ENCODE peak calls at places on chromosome 19, in six cellular contexts. W is breast epithelium, C is uterus, F is K562, L is body of pancreas, I is stomach. M is an unnamed sample.
A peak's percentile ranks its signal among the peaks of the same experiment; 100 is the strongest.

GRCh38 chr19:47842941-47843340 is 16.1 kb upstream of the TPRX2 start:
- DNase-seq in W (no peak), C (no peak), F (no peak), L (no peak), I (no peak), M (no peak)

GRCh38 chr19:4878491-4878968 is 11.1 kb upstream of the PLIN3 start:
- DNase-seq in W (peak; percentile 29), C (no peak), F (peak; percentile 12), L (peak; percentile 19), I (no peak), M (no peak)

GRCh38 chr19:3479819-3480215 is 508 bp downstream of the SMIM24 start:
- DNase-seq in W (no peak), C (no peak), F (peak; percentile 85), L (no peak), I (peak; percentile 57), M (peak; percentile 64)

GRCh38 chr19:55069137-55069858 is 6.3 kb upstream of the RDH13 start:
- DNase-seq in W (peak; percentile 70), C (no peak), F (peak; percentile 57), L (peak; percentile 69), I (peak; percentile 81), M (no peak)

GRCh38 chr19:58563034-58563573 is 4.7 kb upstream of the UBE2M start:
- DNase-seq in W (no peak), C (no peak), F (no peak), L (peak; percentile 38), I (peak; percentile 37), M (no peak)

GRCh38 chr19:33134571-33135041 is 2.7 kb downstream of the WDR88 start:
- DNase-seq in W (no peak), C (no peak), F (peak; percentile 30), L (no peak), I (no peak), M (no peak)

GRCh38 chr19:30932854-30933253 is 416.4 kb downstream of the TSHZ3 start:
- DNase-seq in W (no peak), C (no peak), F (no peak), L (no peak), I (no peak), M (no peak)

GRCh38 chr19:35797663-35798062 is 15.0 kb downstream of the PRODH2 start:
- DNase-seq in W (no peak), C (no peak), F (peak; percentile 43), L (no peak), I (no peak), M (peak; percentile 47)

GRCh38 chr19:11138659-11139526 is 16.7 kb downstream of the SPC24 start:
- DNase-seq in W (peak; percentile 62), C (peak; percentile 89), F (peak; percentile 30), L (peak; percentile 51), I (peak; percentile 68), M (no peak)

GRCh38 chr19:30356951-30357579 is 15.1 kb upstream of the ZNF536 start:
- DNase-seq in W (no peak), C (no peak), F (no peak), L (no peak), I (no peak), M (peak; percentile 32)

GRCh38 chr19:11747277-11747676 is 8.5 kb upstream of the ZNF823 start:
- DNase-seq in W (no peak), C (no peak), F (no peak), L (no peak), I (no peak), M (no peak)

GRCh38 chr19:49752701-49753100 is 10.4 kb downstream of the TSKS start:
- DNase-seq in W (no peak), C (no peak), F (no peak), L (no peak), I (no peak), M (no peak)

GRCh38 chr19:3618144-3618810 is 8.3 kb downstream of the CACTIN start:
- DNase-seq in W (no peak), C (peak; percentile 64), F (peak; percentile 90), L (peak; percentile 44), I (peak; percentile 73), M (peak; percentile 46)

GRCh38 chr19:14005381-14006084 is 587 bp downstream of the RFX1 start:
- DNase-seq in W (peak; percentile 93), C (peak; percentile 93), F (peak; percentile 93), L (peak; percentile 93), I (peak; percentile 94), M (peak; percentile 91)

GRCh38 chr19:4534836-4535658 is at the start of gene PLIN5:
- DNase-seq in W (peak; percentile 51), C (peak; percentile 59), F (peak; percentile 100), L (peak; percentile 96), I (peak; percentile 96), M (peak; percentile 89)

GRCh38 chr19:48506138-48506733 is 5.4 kb downstream of the LMTK3 start:
- DNase-seq in W (no peak), C (no peak), F (peak; percentile 57), L (no peak), I (no peak), M (peak; percentile 70)

GRCh38 chr19:58569191-58569942 is 3.8 kb downstream of the MZF1 start:
- DNase-seq in W (no peak), C (peak; percentile 14), F (no peak), L (peak; percentile 1), I (no peak), M (no peak)

GRCh38 chr19:2424686-2425621 is 2.4 kb downstream of the TIMM13 start:
- DNase-seq in W (no peak), C (no peak), F (peak; percentile 29), L (peak; percentile 70), I (peak; percentile 30), M (no peak)

GRCh38 chr19:43807651-43808050 is 5.4 kb upstream of the LYPD5 start:
- DNase-seq in W (no peak), C (no peak), F (no peak), L (no peak), I (no peak), M (no peak)

GRCh38 chr19:42110658-42111057 is 21.6 kb downstream of the POU2F2 start:
- DNase-seq in W (no peak), C (no peak), F (no peak), L (no peak), I (no peak), M (no peak)

GRCh38 chr19:2289714-2290435 is 7.9 kb upstream of the PEAK3 start:
- DNase-seq in W (no peak), C (no peak), F (peak; percentile 53), L (peak; percentile 62), I (peak; percentile 41), M (no peak)

GRCh38 chr19:33434090-33434885 is 60.8 kb downstream of the CEBPG start:
- DNase-seq in W (no peak), C (no peak), F (no peak), L (no peak), I (no peak), M (no peak)

GRCh38 chr19:39406656-39407393 is at the start of gene ZFP36:
- DNase-seq in W (peak; percentile 91), C (peak; percentile 94), F (peak; percentile 75), L (peak; percentile 92), I (peak; percentile 95), M (peak; percentile 87)

GRCh38 chr19:33413868-33414666 is 40.6 kb downstream of the CEBPG start:
- DNase-seq in W (no peak), C (no peak), F (no peak), L (no peak), I (no peak), M (no peak)

GRCh38 chr19:1219786-1220451 is 14.3 kb downstream of the STK11 start:
- DNase-seq in W (no peak), C (no peak), F (no peak), L (no peak), I (no peak), M (no peak)
- TF ChIP-seq POLR2A in W (no peak), C (no peak), F (no peak), L (no peak), I (no peak), M (no peak)

GRCh38 chr19:17834350-17835181 is 13.2 kb downstream of the JAK3 start:
- DNase-seq in W (no peak), C (no peak), F (peak; percentile 44), L (no peak), I (no peak), M (no peak)

GRCh38 chr19:17829855-17830566 is 8.7 kb upstream of the INSL3 start:
- DNase-seq in W (no peak), C (no peak), F (peak; percentile 87), L (no peak), I (no peak), M (no peak)

GRCh38 chr19:17831419-17831888 is 10.1 kb upstream of the INSL3 start:
- DNase-seq in W (no peak), C (no peak), F (no peak), L (no peak), I (no peak), M (no peak)

GRCh38 chr19:17830567-17831418 is 9.5 kb upstream of the INSL3 start:
- DNase-seq in W (no peak), C (peak; percentile 55), F (peak; percentile 100), L (peak; percentile 88), I (peak; percentile 90), M (peak; percentile 52)

DNA sequence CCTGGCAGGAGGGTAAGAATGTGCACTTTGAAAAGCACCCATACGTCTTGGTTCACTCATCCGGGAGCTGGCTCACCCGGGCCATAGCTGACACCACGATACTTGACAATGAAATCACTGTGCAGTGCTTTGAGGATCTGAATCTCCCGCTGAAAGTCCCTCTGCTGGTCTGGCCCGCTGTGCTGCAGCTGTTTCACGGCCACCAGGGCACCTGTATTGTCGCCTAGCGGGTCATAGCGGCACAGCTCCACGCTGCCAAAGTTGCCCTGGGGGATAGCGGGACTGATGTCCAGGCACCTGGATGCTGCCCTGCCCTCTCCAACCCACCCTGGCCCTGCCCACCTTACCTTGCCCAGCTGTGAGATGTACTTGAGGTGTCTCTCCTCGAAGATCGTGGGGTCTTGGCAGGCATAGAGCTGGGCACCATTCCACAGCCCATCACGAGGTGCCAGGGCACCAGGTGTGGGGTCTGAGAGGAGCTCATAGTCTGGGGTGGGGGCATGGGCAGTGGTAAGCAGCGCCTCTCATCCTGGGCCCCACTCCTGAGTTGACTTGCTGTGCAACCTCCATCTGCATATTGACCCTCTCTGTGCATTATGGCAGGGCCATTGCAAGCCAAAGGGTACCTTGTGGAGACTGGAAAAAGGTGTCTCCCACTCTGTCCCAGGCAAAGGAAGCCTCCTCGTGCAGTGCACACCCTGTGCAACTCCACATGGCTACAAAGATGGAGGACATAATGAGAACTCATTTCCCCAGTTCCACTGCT is 11.3 kb upstream of the INSL3 start:
- DNase-seq in W (no peak), C (no peak), F (no peak), L (no peak), I (no peak), M (no peak)
- TF ChIP-seq POLR2A in W (no peak), C (no peak), F (no peak), L (no peak), I (no peak), M (no peak)

GRCh38 chr19:8355631-8356402 is 8.1 kb upstream of the ANGPTL4 start:
- DNase-seq in W (peak; percentile 41), C (peak; percentile 55), F (peak; percentile 43), L (peak; percentile 74), I (no peak), M (no peak)
- TF ChIP-seq POLR2A in W (no peak), C (no peak), F (no peak), L (no peak), I (no peak), M (no peak)

DNA sequence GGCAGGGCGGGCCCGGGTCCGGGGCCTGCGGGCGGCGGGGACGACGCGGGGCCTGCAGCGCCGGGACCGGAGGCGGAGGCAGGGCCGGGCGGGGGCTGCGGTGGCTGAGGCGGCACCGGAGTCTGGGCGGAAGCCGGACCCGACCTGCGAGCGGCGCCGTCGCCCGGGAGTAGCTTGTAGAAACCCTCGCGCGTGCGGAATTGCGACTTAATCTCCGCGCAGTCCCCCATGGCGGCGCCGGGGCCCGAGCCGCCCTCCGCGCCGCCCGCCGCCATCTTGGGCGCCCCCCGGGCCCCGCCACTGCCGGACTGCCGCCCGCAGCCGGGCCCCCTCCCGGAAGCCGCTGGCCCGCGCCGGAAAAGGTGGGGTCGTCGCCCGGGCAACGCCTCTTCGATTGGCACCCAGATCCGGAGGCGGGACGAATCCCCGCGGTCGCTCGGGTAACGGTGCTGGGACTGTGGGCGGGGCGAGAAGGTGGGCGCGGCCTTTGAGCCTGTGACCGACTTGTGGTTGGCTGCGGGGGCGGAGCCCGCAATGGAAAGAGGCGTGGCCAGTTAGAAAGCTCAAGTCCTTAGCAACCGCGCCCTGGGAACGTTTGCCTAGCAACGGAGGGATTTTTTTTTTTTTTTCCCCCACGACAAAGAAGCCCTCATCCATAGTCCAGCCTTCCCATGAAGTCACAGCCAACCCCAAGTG is at the start of gene DMWD:
- DNase-seq in W (peak; percentile 99), C (peak; percentile 100), F (peak; percentile 97), L (peak; percentile 100), I (peak; percentile 100), M (peak; percentile 100)
- TF ChIP-seq POLR2A in W (no peak), C (peak; percentile 78), F (peak; percentile 60), L (peak; percentile 42), I (no peak), M (peak; percentile 77)